ENCODE peak calls at places on chromosomes 13 and 19, in nine cellular contexts. B is epithelial cell of proximal tubule, D is endodermal cell, J is mammary epithelial cell, Y is testis, R is AG04450, E is tibial artery, S is fibroblast of lung, O is osteoblast. C is an unnamed sample.
A peak's percentile ranks its signal among the peaks of the same experiment; 100 is the strongest.

GRCh38 chr13:27791146-27791900 is 960 bp upstream of the GSX1 start:
- DNase-seq in B (no peak), D (no peak), J (no peak), Y (no peak), R (no peak), E (no peak), S (no peak), O (no peak), C (no peak)

GRCh38 chr19:49347835-49348234 is 12.6 kb downstream of the CD37 start:
- DNase-seq in B (no peak), D (peak; percentile 86), J (peak; percentile 67), Y (peak; percentile 54), R (no peak), E (no peak), S (peak; percentile 76), O (peak; percentile 93), C (peak; percentile 85)

GRCh38 chr13:82693607-82694006 is 1188.7 kb downstream of the SLITRK1 start:
- DNase-seq in B (no peak), D (no peak), J (no peak), Y (no peak), R (no peak), E (no peak), S (no peak), O (no peak), C (no peak)

GRCh38 chr19:12657966-12658365 is 8.6 kb downstream of the MAN2B1 start:
- DNase-seq in B (no peak), D (no peak), J (no peak), Y (no peak), R (no peak), E (no peak), S (no peak), O (peak; percentile 66), C (no peak)

GRCh38 chr19:6056801-6057650 is 53.3 kb downstream of the RFX2 start:
- DNase-seq in B (peak; percentile 94), D (peak; percentile 48), J (peak; percentile 98), Y (peak; percentile 61), R (peak; percentile 65), E (peak; percentile 91), S (peak; percentile 92), O (peak; percentile 96), C (peak; percentile 95)

GRCh38 chr19:17576758-17577532 is 21.5 kb downstream of the COLGALT1 start:
- DNase-seq in B (no peak), D (peak; percentile 100), J (peak; percentile 5), Y (peak; percentile 60), R (no peak), E (no peak), S (peak; percentile 39), O (peak; percentile 87), C (no peak)

GRCh38 chr13:106455190-106455589 is 80.3 kb downstream of the EFNB2 start:
- DNase-seq in B (no peak), D (no peak), J (no peak), Y (no peak), R (no peak), E (no peak), S (no peak), O (no peak), C (no peak)

GRCh38 chr19:9535934-9536333 is 2.5 kb downstream of the ZNF426 start:
- DNase-seq in B (no peak), D (no peak), J (peak; percentile 23), Y (no peak), R (no peak), E (no peak), S (no peak), O (no peak), C (no peak)

GRCh38 chr13:36673838-36674326 is at the start of gene SERTM1:
- DNase-seq in B (no peak), D (peak; percentile 93), J (peak; percentile 27), Y (peak; percentile 33), R (no peak), E (no peak), S (no peak), O (no peak), C (peak; percentile 22)

GRCh38 chr19:17847538-17848366 is at the start of gene JAK3:
- DNase-seq in B (no peak), D (peak; percentile 97), J (no peak), Y (peak; percentile 71), R (no peak), E (peak; percentile 38), S (peak; percentile 62), O (peak; percentile 99), C (peak; percentile 82)

GRCh38 chr19:4473708-4474503 is 1.8 kb downstream of the HDGFL2 start:
- DNase-seq in B (no peak), D (peak; percentile 71), J (no peak), Y (no peak), R (no peak), E (no peak), S (no peak), O (peak; percentile 92), C (no peak)

GRCh38 chr19:2602391-2603181 is 99.9 kb downstream of the GNG7 start:
- DNase-seq in B (no peak), D (peak; percentile 92), J (peak; percentile 46), Y (peak; percentile 87), R (peak; percentile 80), E (peak; percentile 92), S (peak; percentile 94), O (peak; percentile 85), C (peak; percentile 93)

GRCh38 chr19:43754312-43754561 is 525 bp downstream of the SMG9 start:
- DNase-seq in B (no peak), D (no peak), J (no peak), Y (no peak), R (no peak), E (no peak), S (no peak), O (peak; percentile 11), C (no peak)

GRCh38 chr13:80428344-80429096 is 87.6 kb upstream of the SPRY2 start:
- DNase-seq in B (no peak), D (no peak), J (no peak), Y (no peak), R (no peak), E (no peak), S (no peak), O (no peak), C (no peak)

GRCh38 chr19:18373892-18374629 is 11.9 kb upstream of the GDF15 start:
- DNase-seq in B (peak; percentile 86), D (peak; percentile 99), J (peak; percentile 90), Y (peak; percentile 89), R (peak; percentile 96), E (peak; percentile 95), S (peak; percentile 99), O (peak; percentile 99), C (peak; percentile 100)

GRCh38 chr13:98653471-98653985 is 76.6 kb upstream of the STK24 start:
- DNase-seq in B (no peak), D (peak; percentile 97), J (peak; percentile 76), Y (peak; percentile 88), R (peak; percentile 33), E (peak; percentile 80), S (peak; percentile 80), O (peak; percentile 90), C (peak; percentile 86)

GRCh38 chr13:46855166-46855565 is 41.7 kb downstream of the HTR2A start:
- DNase-seq in B (no peak), D (no peak), J (no peak), Y (no peak), R (no peak), E (no peak), S (no peak), O (no peak), C (no peak)

GRCh38 chr13:90416519-90416918 is 931.0 kb upstream of the MIR17HG start:
- DNase-seq in B (peak; percentile 18), D (peak; percentile 44), J (peak; percentile 24), Y (peak; percentile 35), R (no peak), E (no peak), S (peak; percentile 5), O (no peak), C (peak; percentile 89)

GRCh38 chr13:99982741-99983400 is 1.3 kb downstream of the ZIC2 start:
- DNase-seq in B (no peak), D (no peak), J (no peak), Y (no peak), R (no peak), E (no peak), S (no peak), O (peak; percentile 82), C (no peak)
- H3K4me3 ChIP-seq in B (no peak overlapping the region), D (peak overlapping the region; percentile 92), J (no peak overlapping the region), Y (peak overlapping the region; percentile 40), R (no peak overlapping the region), E (no peak overlapping the region), S (no peak overlapping the region), O (no peak overlapping the region), C (peak overlapping the region; percentile 90)

GRCh38 chr13:110575322-110576069 is 14.0 kb upstream of the RAB20 start:
- DNase-seq in B (no peak), D (peak; percentile 89), J (no peak), Y (peak; percentile 52), R (no peak), E (no peak), S (peak; percentile 59), O (no peak), C (peak; percentile 11)
- TF ChIP-seq CTCF in B (peak; percentile 32), D (peak; percentile 40), J (no peak), Y (no peak), R (no peak), E (no peak), S (no peak), O (no peak), C (no peak)

DNA sequence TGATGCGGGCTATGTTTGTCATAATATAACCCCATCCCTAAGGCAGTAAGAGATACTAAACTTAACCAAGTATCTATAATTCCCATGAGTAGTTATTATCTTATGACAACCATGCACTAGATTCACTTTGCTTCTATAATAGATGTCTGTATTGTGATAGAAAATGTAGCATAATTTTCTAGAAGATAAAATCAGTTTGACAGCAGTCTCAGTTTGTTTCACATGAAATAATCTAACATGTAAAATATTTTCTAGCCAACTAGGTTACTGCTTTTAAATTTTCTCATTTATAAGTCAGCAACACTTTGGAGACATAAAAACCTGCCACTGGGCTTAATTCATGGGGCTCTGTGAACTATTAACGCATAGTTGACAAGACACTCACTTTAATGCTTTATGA is 1410.7 kb upstream of the ATXN8OS start:
- DNase-seq in B (no peak), D (no peak), J (no peak), Y (no peak), R (no peak), E (no peak), S (no peak), O (no peak), C (no peak)
- H3K4me3 ChIP-seq in B (no peak overlapping the region), D (no peak overlapping the region), J (no peak overlapping the region), Y (no peak overlapping the region), R (no peak overlapping the region), E (no peak overlapping the region), S (no peak overlapping the region), O (no peak overlapping the region), C (no peak overlapping the region)

DNA sequence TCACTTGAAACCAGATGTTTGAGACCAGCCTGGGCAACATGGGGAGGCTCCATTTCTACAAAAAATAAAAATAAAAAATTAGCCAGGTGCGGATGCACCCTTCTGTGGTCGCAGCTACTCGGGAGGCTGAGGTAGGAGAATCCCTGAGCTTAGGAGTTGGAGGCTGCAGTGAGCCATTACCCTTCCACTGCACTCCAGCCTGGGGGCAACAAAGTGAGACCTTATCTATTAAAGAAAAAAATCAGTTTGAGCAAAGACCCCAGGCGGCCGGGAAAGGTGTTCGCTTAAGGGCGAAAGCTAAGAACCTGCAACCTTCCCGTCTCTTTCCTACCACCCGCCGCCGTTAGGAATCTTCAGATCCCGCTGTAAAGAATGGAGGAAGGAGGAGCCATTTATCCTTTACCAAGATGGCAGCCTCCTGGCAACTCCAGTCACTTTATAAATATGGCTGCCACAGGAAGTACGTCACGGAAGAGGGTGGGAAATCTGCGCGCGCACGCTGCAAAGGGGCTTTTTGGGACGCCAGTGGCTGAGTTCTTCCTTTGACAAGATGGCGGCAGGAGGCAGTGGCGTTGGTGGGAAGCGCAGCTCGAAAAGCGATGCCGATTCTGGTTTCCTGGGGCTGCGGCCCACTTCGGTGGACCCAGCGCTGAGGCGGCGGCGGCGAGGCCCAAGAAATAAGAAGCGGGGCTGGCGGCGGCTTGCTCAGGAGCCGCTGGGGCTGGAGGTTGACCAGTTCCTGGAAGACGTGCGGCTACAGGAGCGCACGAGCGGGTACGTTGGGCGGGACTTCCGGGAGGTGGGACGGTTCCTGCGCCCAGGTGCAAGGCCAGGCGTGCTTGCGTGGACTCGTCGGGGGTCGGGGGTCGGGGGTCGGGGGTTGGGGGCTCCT is at the start of gene NOP53:
- DNase-seq in B (peak; percentile 68), D (peak; percentile 99), J (peak; percentile 94), Y (peak; percentile 98), R (peak; percentile 95), E (peak; percentile 96), S (peak; percentile 97), O (peak; percentile 99), C (peak; percentile 98)
- TF ChIP-seq CTCF in B (no peak), D (no peak), J (no peak), Y (peak; percentile 47), R (no peak), E (peak; percentile 49), S (no peak), O (no peak), C (no peak)